ENCODE peak calls at places on chromosomes 12 and 14, in seven cellular contexts. P is MM.1S, Y is neuronal stem cell, F is SK-N-SH, Z is GM23338, V is mammary epithelial cell, A is IMR-90. H is an unnamed sample.

GRCh38 chr12:88691811-88692210 is 111.5 kb upstream of the KITLG start:
- DNase-seq in Y (no peak), P (no peak), F (no peak), Z (no peak), V (no peak), A (no peak), H (no peak)

GRCh38 chr14:67663633-67664032 is 10.8 kb downstream of the VTI1B start:
- DNase-seq in Y (no peak), A (no peak), Z (no peak), V (peak), F (no peak), P (no peak), H (peak)

GRCh38 chr12:117053597-117054201 is 45.5 kb downstream of the TESC start:
- DNase-seq in F (no peak), V (no peak), Z (no peak), P (no peak), Y (no peak), A (no peak), H (no peak)

GRCh38 chr12:66129934-66130266 is 650 bp downstream of the LLPH start:
- DNase-seq in Z (no peak), F (peak), Y (no peak), V (no peak), P (no peak), A (no peak), H (no peak)

GRCh38 chr12:62466018-62466595 is 519 bp upstream of the MON2 start:
- DNase-seq in Z (peak), F (peak), Y (no peak), V (peak), P (peak), A (peak), H (no peak)

GRCh38 chr14:90464481-90464880 is 67.7 kb downstream of the CALM1 start:
- DNase-seq in F (no peak), P (no peak), V (no peak), Y (no peak), A (no peak), Z (no peak), H (no peak)

GRCh38 chr14:54535126-54535525 is 25.4 kb downstream of the CGRRF1 start:
- DNase-seq in V (no peak), P (no peak), F (no peak), Y (no peak), Z (no peak), A (peak), H (no peak)

GRCh38 chr14:89014570-89014847 is 190.1 kb downstream of the TTC8 start:
- DNase-seq in V (no peak), P (no peak), Z (no peak), A (no peak), F (no peak), Y (no peak), H (no peak)

GRCh38 chr12:128808651-128809050 is 15.1 kb downstream of the SLC15A4 start:
- DNase-seq in A (no peak), V (no peak), F (no peak), Z (no peak), P (no peak), Y (no peak), H (no peak)

GRCh38 chr14:78324353-78324752 is 154.2 kb downstream of the NRXN3 start:
- DNase-seq in Y (no peak), V (peak), P (no peak), F (no peak), A (no peak), Z (no peak), H (no peak)
- H3K4me2 ChIP-seq in Y (no peak), V (no peak), P (no peak), F (no peak), A (no peak), Z (no peak), H (no peak)

DNA sequence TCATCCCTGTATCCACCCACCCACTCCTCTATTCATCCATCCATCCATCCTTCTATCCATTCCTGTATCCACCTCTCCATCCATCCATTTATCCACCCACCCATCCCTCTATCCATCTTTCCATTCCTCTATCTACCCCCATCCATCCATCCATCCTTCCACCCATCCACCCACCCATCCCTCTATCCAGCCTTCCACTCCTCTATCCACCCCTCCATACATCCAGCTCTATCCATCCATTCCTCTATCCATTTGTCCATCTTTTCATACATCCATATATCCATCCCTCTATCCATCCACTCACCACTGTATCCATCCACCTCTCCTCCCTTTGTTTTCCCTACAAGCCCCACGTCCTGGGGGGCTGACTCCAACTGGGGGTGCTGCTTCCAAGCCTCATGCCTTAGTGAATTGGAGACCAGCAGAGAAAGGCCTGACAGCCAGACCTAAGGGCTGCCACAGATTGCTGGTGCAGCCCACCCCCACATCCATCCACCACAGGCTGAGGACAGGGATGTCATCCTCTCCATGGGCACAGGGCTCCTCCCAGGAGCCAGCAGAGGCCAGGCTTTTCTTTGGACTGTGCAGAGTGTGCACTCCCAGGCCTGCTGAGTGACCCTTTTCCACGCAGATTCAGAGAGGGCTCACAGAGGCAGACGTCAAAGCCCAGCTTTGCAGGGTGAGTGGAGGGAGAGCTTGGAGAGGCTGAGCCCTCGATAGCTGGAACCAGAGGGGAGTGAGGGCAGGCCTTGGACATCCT is 18.9 kb upstream of the GPR132 start:
- DNase-seq in Z (no peak), F (no peak), A (no peak), P (no peak), V (no peak), Y (no peak), H (no peak)
- H3K4me2 ChIP-seq in Z (no peak), F (no peak), A (no peak), P (no peak), V (no peak), Y (no peak), H (no peak)

GRCh38 chr12:96354326-96354725 is 45.9 kb downstream of the CDK17 start:
- DNase-seq in P (no peak), A (peak), Y (no peak), V (no peak), F (no peak), Z (no peak), H (no peak)

GRCh38 chr12:96354844-96355534 is 45.2 kb downstream of the CDK17 start:
- DNase-seq in Y (no peak), P (no peak), A (no peak), F (no peak), V (no peak), Z (no peak), H (no peak)

GRCh38 chr12:96350982-96351381 is 49.3 kb downstream of the CDK17 start:
- DNase-seq in V (peak), Y (no peak), F (no peak), A (no peak), Z (no peak), P (no peak), H (no peak)

GRCh38 chr12:96356831-96357230 is 43.4 kb downstream of the CDK17 start:
- DNase-seq in P (no peak), F (no peak), A (no peak), Z (no peak), Y (no peak), V (no peak), H (no peak)

DNA sequence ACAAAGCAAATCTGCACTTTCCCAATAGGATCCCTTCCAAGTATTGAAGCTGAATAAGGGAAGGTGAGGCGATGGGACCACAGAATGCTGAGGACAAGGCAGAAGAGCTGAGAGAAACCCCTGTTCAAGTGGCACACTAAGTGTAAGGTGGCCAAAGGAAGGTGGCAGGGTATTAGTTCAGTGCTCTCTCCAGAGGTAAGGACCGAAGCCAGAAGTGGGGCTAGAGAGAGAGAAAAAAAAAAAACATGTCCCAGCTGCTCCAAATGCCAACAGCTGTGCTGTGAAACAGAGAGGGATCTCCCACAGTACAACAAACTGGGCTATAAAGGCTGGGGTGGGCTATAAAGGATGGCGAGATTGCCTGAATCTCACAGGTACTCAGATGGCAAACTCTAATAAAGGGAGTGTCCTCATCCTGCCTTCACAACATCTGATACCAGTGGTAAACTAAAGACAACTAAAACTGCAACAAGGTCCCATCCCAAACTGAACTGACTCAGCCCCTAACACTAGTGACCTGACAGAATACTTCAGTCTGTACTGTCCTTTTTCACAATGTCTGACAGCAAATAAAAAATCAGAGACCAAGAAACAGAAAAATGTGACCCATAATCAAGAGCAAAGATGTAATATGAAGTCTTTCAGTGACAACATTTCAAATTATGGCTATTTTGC is 47.9 kb downstream of the CDK17 start:
- DNase-seq in Z (no peak), Y (no peak), P (no peak), A (no peak), F (no peak), V (no peak), H (no peak)
- H3K4me2 ChIP-seq in Z (no peak), Y (no peak), P (no peak), A (peak), F (no peak), V (no peak), H (no peak)

GRCh38 chr12:93540506-93540905 is 32.0 kb upstream of the SOCS2 start:
- DNase-seq in Y (no peak), F (no peak), A (no peak), Z (no peak), V (no peak), P (no peak), H (no peak)

GRCh38 chr12:93537769-93538168 is 34.7 kb upstream of the SOCS2 start:
- DNase-seq in F (no peak), Z (peak), A (no peak), P (no peak), Y (no peak), V (no peak), H (no peak)

GRCh38 chr12:93539821-93540220 is 32.7 kb upstream of the SOCS2 start:
- DNase-seq in Z (no peak), F (no peak), V (no peak), Y (no peak), P (no peak), A (no peak), H (no peak)

GRCh38 chr12:93536111-93536765 is 36.2 kb upstream of the SOCS2 start:
- DNase-seq in Z (no peak), A (no peak), V (no peak), P (peak), F (peak), Y (no peak), H (no peak)

GRCh38 chr12:93536766-93537515 is 35.5 kb upstream of the SOCS2 start:
- DNase-seq in Z (no peak), F (peak), A (peak), Y (no peak), P (peak), V (no peak), H (no peak)
- H3K4me2 ChIP-seq in Z (no peak), F (no peak), A (no peak), Y (no peak), P (peak), V (no peak), H (no peak)

GRCh38 chr12:92105676-92106075 is 40.0 kb downstream of the BTG1 start:
- DNase-seq in P (no peak), A (no peak), F (no peak), Z (no peak), V (no peak), Y (no peak), H (no peak)
- H3K4me2 ChIP-seq in P (no peak), A (no peak), F (no peak), Z (no peak), V (no peak), Y (no peak), H (no peak)

GRCh38 chr14:31159682-31160296 is 47.8 kb downstream of the HECTD1 start:
- DNase-seq in P (no peak), V (no peak), Y (no peak), Z (no peak), A (peak), F (no peak), H (no peak)
- H3K4me2 ChIP-seq in P (no peak), V (no peak), Y (no peak), Z (no peak), A (no peak), F (no peak), H (no peak)

GRCh38 chr12:111410229-111411186 is 4.8 kb downstream of the SH2B3 start:
- DNase-seq in A (no peak), Z (no peak), P (no peak), V (no peak), Y (no peak), F (peak), H (no peak)
- H3K4me2 ChIP-seq in A (peak), Z (peak), P (no peak), V (peak), Y (no peak), F (peak), H (no peak)

GRCh38 chr12:54019111-54019811 is 9.0 kb upstream of the HOXC6 start:
- DNase-seq in F (no peak), V (peak), Y (no peak), A (no peak), P (no peak), Z (peak), H (no peak)
- H3K4me2 ChIP-seq in F (peak), V (peak), Y (no peak), A (no peak), P (no peak), Z (peak), H (peak)

GRCh38 chr14:75496755-75497154 is 25.5 kb upstream of the BATF start:
- DNase-seq in Z (no peak), F (no peak), A (no peak), Y (no peak), V (no peak), P (no peak), H (no peak)
- H3K4me2 ChIP-seq in Z (no peak), F (no peak), A (no peak), Y (no peak), V (no peak), P (no peak), H (no peak)

GRCh38 chr12:11545438-11546330 is 103.8 kb upstream of the ETV6 start:
- DNase-seq in V (no peak), F (peak), A (no peak), P (peak), Z (peak), Y (no peak), H (no peak)
- H3K4me2 ChIP-seq in V (no peak), F (no peak), A (no peak), P (peak), Z (peak), Y (no peak), H (no peak)